ENCODE peak calls at places on chromosomes 4 and X, in seven cellular contexts. N is breast epithelium; D is esophagus squamous epithelium; W is left lung; H is body of pancreas; C is CD8-positive, alpha-beta T cell; Q is tibial nerve. X is an unnamed sample.

GRCh38 chrX:151516538-151517187 is 46.8 kb upstream of the PASD1 start:
- DNase-seq in H (no peak), C (no peak), Q (no peak), D (no peak), N (no peak), W (no peak), X (no peak)

GRCh38 chrX:26376037-26376708 is 160.2 kb downstream of the MAGEB5 start:
- DNase-seq in D (no peak), W (no peak), H (peak), N (no peak), C (no peak), Q (no peak), X (no peak)

GRCh38 chrX:77788050-77788449 is 2.0 kb upstream of the ATRX start:
- DNase-seq in D (no peak), Q (peak), N (no peak), W (no peak), H (no peak), C (no peak), X (no peak)

GRCh38 chr4:177012918-177013545 is 220.3 kb upstream of the VEGFC start:
- DNase-seq in W (no peak), D (no peak), C (no peak), N (no peak), H (no peak), Q (no peak), X (no peak)

GRCh38 chr4:23023121-23023520 is 330.4 kb downstream of the GBA3 start:
- DNase-seq in H (no peak), D (no peak), C (no peak), W (no peak), N (no peak), Q (no peak), X (no peak)

GRCh38 chrX:38110231-38110630 is 103.9 kb downstream of the SYTL5 start:
- DNase-seq in H (no peak), N (no peak), C (no peak), Q (no peak), W (no peak), D (no peak), X (no peak)

GRCh38 chr4:142984871-142985585 is 138.9 kb upstream of the INPP4B start:
- DNase-seq in H (peak), Q (no peak), N (no peak), W (no peak), D (no peak), C (no peak), X (no peak)

GRCh38 chrX:130805906-130806305 is 97.1 kb downstream of the ENOX2 start:
- DNase-seq in W (no peak), D (no peak), N (no peak), C (no peak), H (no peak), Q (no peak), X (no peak)

GRCh38 chr4:153639556-153640475 is 44.3 kb upstream of the TLR2 start:
- DNase-seq in Q (no peak), W (no peak), H (peak), C (no peak), N (no peak), D (no peak), X (no peak)

GRCh38 chr4:152605641-152606304 is 69.9 kb upstream of the FBXW7 start:
- DNase-seq in Q (no peak), D (no peak), W (no peak), N (no peak), C (no peak), H (no peak), X (no peak)

GRCh38 chrX:122439836-122440235 is 744.2 kb upstream of the GRIA3 start:
- DNase-seq in C (no peak), D (no peak), Q (no peak), H (no peak), W (no peak), N (no peak), X (no peak)

GRCh38 chr4:152073738-152074137 is 312.9 kb upstream of the GATB start:
- DNase-seq in H (no peak), C (no peak), W (no peak), N (peak), D (no peak), Q (no peak), X (no peak)

GRCh38 chr4:144873591-144873990 is 224.4 kb downstream of the ANAPC10 start:
- DNase-seq in D (no peak), Q (no peak), C (no peak), N (no peak), W (no peak), H (no peak), X (no peak)

GRCh38 chr4:167183036-167183435 is 51.3 kb downstream of the SPOCK3 start:
- DNase-seq in N (no peak), D (no peak), W (no peak), H (no peak), C (no peak), Q (no peak), X (no peak)

GRCh38 chr4:3716876-3717235 is 49.3 kb upstream of the ADRA2C start:
- DNase-seq in Q (no peak), C (no peak), D (no peak), H (no peak), N (no peak), W (peak), X (no peak)

GRCh38 chr4:8019396-8020365 is 80.0 kb upstream of the AFAP1 start:
- DNase-seq in H (no peak), W (peak), C (no peak), Q (no peak), D (peak), N (no peak), X (no peak)

GRCh38 chr4:1011022-1011694 is at the start of gene FGFRL1:
- DNase-seq in N (peak), C (peak), W (peak), D (peak), Q (peak), H (peak), X (peak)

GRCh38 chr4:7584760-7585159 is 150.0 kb upstream of the PSAPL1 start:
- DNase-seq in W (no peak), N (no peak), D (no peak), C (no peak), Q (no peak), H (no peak), X (no peak)

GRCh38 chrX:134026732-134027311 is 41.4 kb upstream of the GPC3 start:
- DNase-seq in D (no peak), Q (peak), C (no peak), N (peak), W (no peak), H (peak), X (no peak)

DNA sequence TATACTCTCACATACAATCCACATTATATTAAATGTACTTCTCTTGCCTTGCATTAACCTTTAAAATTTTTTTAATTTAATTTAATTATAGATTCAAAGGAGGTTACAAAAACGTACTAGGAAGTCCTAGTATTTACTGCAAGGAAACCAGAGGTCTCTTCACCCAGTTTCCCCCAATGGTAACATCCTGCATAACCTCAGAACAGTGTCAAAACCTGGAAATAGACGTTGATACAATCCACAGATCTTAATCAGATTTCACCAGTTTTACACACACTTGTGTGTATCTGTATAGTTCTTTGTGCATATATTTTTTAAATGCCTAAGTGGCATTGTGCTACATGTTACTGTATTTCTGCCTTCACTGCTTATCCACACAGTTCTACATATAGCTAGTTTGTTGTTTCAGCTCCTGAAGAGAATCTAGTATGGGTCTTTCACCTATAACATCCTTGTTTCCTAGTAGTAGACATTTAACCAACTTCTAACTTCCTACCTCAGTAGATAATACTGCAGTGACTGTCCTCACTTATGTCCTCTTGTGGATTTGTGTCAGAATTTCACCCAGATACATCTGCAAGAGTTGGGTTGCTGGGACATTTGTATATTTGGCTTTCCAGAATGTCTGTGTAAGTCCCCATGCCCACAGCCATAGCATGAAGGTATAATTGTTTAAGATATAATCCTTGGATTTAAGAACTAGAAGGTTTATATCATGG is 103.2 kb downstream of the NFKB1 start:
- DNase-seq in C (no peak), W (no peak), Q (no peak), D (no peak), N (no peak), H (no peak), X (no peak)
- TF ChIP-seq CTCF in C (no peak), W (no peak), Q (no peak), D (no peak), N (no peak), H (no peak), X (no peak)

GRCh38 chr4:188403272-188403671 is 264.0 kb downstream of the TRIML1 start:
- DNase-seq in H (no peak), W (no peak), C (no peak), D (no peak), N (no peak), Q (no peak), X (no peak)
- TF ChIP-seq CTCF in H (no peak), W (no peak), C (no peak), D (no peak), N (no peak), Q (no peak), X (no peak)

GRCh38 chr4:134650461-134650860 is 448.9 kb upstream of the PABPC4L start:
- DNase-seq in Q (no peak), H (no peak), C (no peak), N (no peak), D (no peak), W (no peak), X (no peak)
- TF ChIP-seq CTCF in Q (no peak), H (no peak), C (no peak), N (no peak), D (no peak), W (no peak), X (no peak)

GRCh38 chr4:74932832-74933561 is at the start of gene PARM1:
- DNase-seq in C (no peak), N (peak), H (peak), W (peak), Q (peak), D (peak), X (peak)
- TF ChIP-seq CTCF in C (no peak), N (peak), H (peak), W (peak), Q (peak), D (peak), X (peak)

GRCh38 chrX:73262991-73263390 is 48.3 kb upstream of the NAP1L2 start:
- DNase-seq in N (no peak), W (no peak), H (no peak), Q (no peak), C (no peak), D (no peak), X (no peak)
- TF ChIP-seq CTCF in N (no peak), W (no peak), H (no peak), Q (no peak), C (no peak), D (no peak), X (no peak)

DNA sequence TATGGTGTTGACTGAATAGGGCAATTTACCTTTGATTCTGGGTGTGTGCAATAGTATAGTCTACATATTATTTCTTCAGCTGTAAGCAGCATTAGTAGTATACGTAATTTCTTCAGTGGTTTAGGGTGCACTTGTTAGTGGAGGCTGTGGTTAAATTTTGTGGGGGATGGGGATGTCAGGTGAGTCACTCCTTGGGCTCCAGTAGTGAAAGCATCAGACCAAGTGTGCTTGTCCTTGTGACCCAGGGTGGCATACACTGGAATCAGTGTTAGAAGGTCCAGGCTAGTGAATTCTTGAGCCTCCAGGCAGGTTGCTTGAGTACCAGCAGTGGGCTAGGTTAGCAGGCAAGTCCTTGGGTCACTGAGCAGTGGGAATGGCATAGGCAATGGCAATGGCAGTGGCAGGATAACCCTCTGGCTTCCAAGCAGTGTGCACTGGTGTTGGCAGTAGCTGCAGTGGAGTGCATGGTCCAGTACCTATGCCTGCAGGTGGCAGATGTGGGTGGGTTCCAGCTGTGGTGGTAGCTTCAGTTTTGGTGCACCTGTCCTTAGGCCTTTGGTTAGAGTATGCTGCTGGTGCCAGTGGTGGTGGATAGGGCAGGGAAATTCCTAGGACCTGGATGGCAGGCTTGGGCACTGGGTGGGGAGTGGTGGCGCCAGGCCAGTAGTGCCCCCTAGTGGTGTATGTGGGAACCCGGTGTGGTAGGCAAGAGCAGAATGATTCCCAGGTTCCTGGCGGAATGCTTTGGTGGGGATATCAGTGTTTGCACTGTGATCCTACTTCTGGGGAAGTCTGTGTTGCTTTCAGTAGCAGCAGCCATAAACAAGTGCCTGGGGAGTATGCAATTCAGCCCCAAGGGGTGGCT is 531.0 kb downstream of the SMARCA1 start:
- DNase-seq in N (no peak), H (no peak), C (no peak), Q (no peak), D (no peak), W (no peak), X (no peak)
- TF ChIP-seq CTCF in N (no peak), H (no peak), C (no peak), Q (no peak), D (no peak), W (no peak), X (no peak)

X was measured in thoracic aorta.